ENCODE peak calls at places on chromosomes 13 and 19, in eight cellular contexts. L is ovary; R is body of pancreas; N is activated CD8-positive, alpha-beta T cell treated with anti-CD3 and anti-CD28 coated beads for 36 hours; O is ascending aorta; J is brain microvascular endothelial cell; F is fibroblast of mammary gland; M is heart left ventricle. S is an unnamed sample.

GRCh38 chr13:106072014-106072413 is 463.4 kb downstream of the EFNB2 start:
- DNase-seq in L (no peak), R (no peak), N (no peak), O (no peak), J (no peak), F (no peak), M (no peak), S (no peak)

GRCh38 chr13:40181203-40181845 is 485.1 kb downstream of the FOXO1 start:
- DNase-seq in L (no peak), R (peak), N (no peak), O (no peak), J (peak), F (peak), M (no peak), S (no peak)

GRCh38 chr19:8185343-8186068 is 23.7 kb upstream of the CERS4 start:
- DNase-seq in L (no peak), R (no peak), N (no peak), O (no peak), J (no peak), F (no peak), M (no peak), S (peak)

GRCh38 chr19:44782729-44783128 is 5.0 kb downstream of the CBLC start:
- DNase-seq in L (no peak), R (no peak), N (no peak), O (no peak), J (no peak), F (no peak), M (no peak), S (no peak)

GRCh38 chr19:41371541-41371940 is 4.8 kb upstream of the TMEM91 start:
- DNase-seq in L (no peak), R (no peak), N (no peak), O (no peak), J (no peak), F (no peak), M (no peak), S (no peak)

GRCh38 chr13:46606915-46607413 is 54.0 kb downstream of the LRCH1 start:
- DNase-seq in L (no peak), R (no peak), N (no peak), O (no peak), J (no peak), F (no peak), M (no peak), S (no peak)

GRCh38 chr19:2668188-2668763 is 34.2 kb downstream of the GNG7 start:
- DNase-seq in L (no peak), R (no peak), N (no peak), O (no peak), J (no peak), F (no peak), M (no peak), S (peak)

GRCh38 chr19:45528149-45528743 is 21.0 kb downstream of the VASP start:
- DNase-seq in L (no peak), R (peak), N (no peak), O (no peak), J (no peak), F (peak), M (no peak), S (no peak)

GRCh38 chr13:66491241-66491640 is 738.9 kb downstream of the PCDH9 start:
- DNase-seq in L (no peak), R (no peak), N (no peak), O (no peak), J (no peak), F (no peak), M (no peak), S (no peak)

GRCh38 chr19:15540435-15540834 is 32.1 kb downstream of the CYP4F22 start:
- DNase-seq in L (no peak), R (no peak), N (no peak), O (no peak), J (no peak), F (no peak), M (no peak), S (no peak)

GRCh38 chr19:33821871-33822270 is 25.2 kb downstream of the KCTD15 start:
- DNase-seq in L (no peak), R (no peak), N (no peak), O (no peak), J (no peak), F (no peak), M (no peak), S (no peak)

GRCh38 chr13:27125357-27126282 is 46.0 kb downstream of the USP12 start:
- DNase-seq in L (no peak), R (no peak), N (no peak), O (no peak), J (no peak), F (no peak), M (no peak), S (no peak)

GRCh38 chr13:20125129-20125782 is 35.6 kb downstream of the GJA3 start:
- DNase-seq in L (no peak), R (no peak), N (no peak), O (no peak), J (peak), F (peak), M (no peak), S (no peak)

GRCh38 chr13:39527961-39528720 is 74.9 kb downstream of the LHFPL6 start:
- DNase-seq in L (no peak), R (no peak), N (no peak), O (no peak), J (peak), F (peak), M (no peak), S (no peak)

DNA sequence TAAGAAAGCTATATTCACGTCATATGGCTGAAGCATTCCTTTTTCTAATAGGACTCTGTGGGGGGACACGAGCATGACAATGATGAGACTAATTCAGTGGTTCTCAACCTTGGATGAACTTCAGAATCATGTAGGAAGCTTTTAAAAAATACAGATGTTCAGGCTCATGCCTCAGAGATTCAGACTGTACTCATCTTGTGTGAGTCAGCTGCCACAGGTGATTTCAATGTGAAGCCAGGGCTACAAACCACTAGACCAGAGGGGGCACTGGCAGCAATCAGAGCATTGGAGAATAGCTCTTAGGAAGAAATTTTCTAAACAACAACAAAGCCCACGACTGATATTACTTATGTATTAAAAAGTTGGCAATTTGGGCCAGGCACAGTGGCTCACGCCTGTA is 91.7 kb downstream of the SERP2 start:
- DNase-seq in L (no peak), R (no peak), N (no peak), O (no peak), J (no peak), F (peak), M (no peak), S (no peak)
- TF ChIP-seq CTCF in L (no peak), R (no peak), N (no peak), O (no peak), J (no peak), F (peak), M (no peak), S (no peak)

GRCh38 chr13:41502021-41502420 is 44.7 kb downstream of the RGCC start:
- DNase-seq in L (no peak), R (no peak), N (no peak), O (no peak), J (no peak), F (no peak), M (no peak), S (no peak)
- TF ChIP-seq CTCF in L (no peak), R (no peak), N (no peak), O (no peak), J (no peak), F (no peak), M (no peak), S (no peak)

GRCh38 chr13:50805805-50806204 is 37.7 kb downstream of the DLEU7 start:
- DNase-seq in L (no peak), R (no peak), N (no peak), O (no peak), J (no peak), F (peak), M (no peak), S (no peak)
- TF ChIP-seq CTCF in L (no peak), R (no peak), N (peak), O (no peak), J (no peak), F (no peak), M (no peak), S (no peak)

GRCh38 chr13:77698211-77699058 is 948 bp downstream of the SLAIN1 start:
- DNase-seq in L (peak), R (peak), N (peak), O (no peak), J (no peak), F (no peak), M (peak), S (peak)
- TF ChIP-seq CTCF in L (no peak), R (no peak), N (no peak), O (no peak), J (no peak), F (no peak), M (no peak), S (peak)

GRCh38 chr19:6478815-6479214 is 2.8 kb downstream of the DENND1C start:
- DNase-seq in L (no peak), R (no peak), N (no peak), O (no peak), J (no peak), F (no peak), M (no peak), S (no peak)
- TF ChIP-seq CTCF in L (no peak), R (no peak), N (no peak), O (no peak), J (no peak), F (no peak), M (no peak), S (no peak)

GRCh38 chr19:48085904-48086864 is 24.4 kb downstream of the PLA2G4C start:
- DNase-seq in L (no peak), R (no peak), N (peak), O (no peak), J (no peak), F (no peak), M (no peak), S (no peak)
- TF ChIP-seq CTCF in L (no peak), R (no peak), N (no peak), O (no peak), J (peak), F (no peak), M (no peak), S (no peak)

DNA sequence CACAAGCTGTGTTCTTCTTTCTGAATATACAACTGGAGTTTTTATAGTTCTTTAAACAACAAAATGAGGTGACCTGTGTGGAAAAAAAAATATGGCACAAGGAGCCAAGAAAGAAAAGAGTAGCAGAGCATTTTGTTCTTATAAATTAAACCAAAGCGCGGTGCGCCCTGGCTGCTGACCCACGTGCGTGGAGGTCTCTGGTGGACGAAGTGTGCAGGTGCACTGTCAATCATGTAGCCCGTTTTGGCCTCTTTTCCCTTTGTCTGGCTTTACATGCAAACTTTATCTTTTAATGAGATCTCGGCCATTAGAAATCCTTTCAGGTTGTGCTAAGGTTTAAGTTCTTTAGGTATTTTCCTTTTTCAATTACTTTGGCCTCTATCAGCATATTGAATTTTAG is 443.8 kb upstream of the SLC10A2 start:
- DNase-seq in L (no peak), R (no peak), N (peak), O (no peak), J (no peak), F (no peak), M (no peak), S (no peak)
- TF ChIP-seq CTCF in L (no peak), R (no peak), N (no peak), O (no peak), J (no peak), F (no peak), M (no peak), S (no peak)

S was measured in GM10248.